ENCODE peak calls at places on chromosomes 6 and 20, in four cellular contexts. L is K562, A is stomach, N is sigmoid colon. P is an unnamed sample.

GRCh38 chr6:114315841-114316595 is 26.8 kb downstream of the HS3ST5 start:
- DNase-seq in L (no peak), A (no peak), N (no peak), P (no peak)

GRCh38 chr6:31079656-31080261 is 32.6 kb downstream of the C6orf15 start:
- DNase-seq in L (peak), A (peak), N (peak), P (no peak)

GRCh38 chr6:12262236-12263061 is 27.7 kb upstream of the EDN1 start:
- DNase-seq in L (no peak), A (no peak), N (no peak), P (no peak)

GRCh38 chr6:37819802-37820712 is 530 bp downstream of the ZFAND3 start:
- DNase-seq in L (peak), A (peak), N (peak), P (no peak)

GRCh38 chr6:109332748-109333147 is 49.5 kb downstream of the CD164 start:
- DNase-seq in L (no peak), A (peak), N (no peak), P (no peak)

GRCh38 chr20:20393770-20394169 is 25.9 kb downstream of the INSM1 start:
- DNase-seq in L (no peak), A (no peak), N (no peak), P (no peak)

GRCh38 chr20:59819496-59820203 is 113.8 kb downstream of the SYCP2 start:
- DNase-seq in L (no peak), A (no peak), N (no peak), P (peak)

GRCh38 chr6:130560231-130560630 is 194.4 kb downstream of the TMEM200A start:
- DNase-seq in L (no peak), A (no peak), N (no peak), P (no peak)

GRCh38 chr20:2364014-2364413 is 16.7 kb upstream of the TGM6 start:
- DNase-seq in L (no peak), A (no peak), N (no peak), P (no peak)

GRCh38 chr6:41547799-41548097 is 1.6 kb downstream of the FOXP4 start:
- DNase-seq in L (no peak), A (no peak), N (no peak), P (no peak)

GRCh38 chr6:127515794-127516675 is 3.1 kb downstream of the MTCL3 start:
- DNase-seq in L (peak), A (peak), N (peak), P (no peak)

GRCh38 chr6:71080793-71081192 is 123.9 kb upstream of the B3GAT2 start:
- DNase-seq in L (no peak), A (no peak), N (no peak), P (no peak)

GRCh38 chr20:44031822-44032582 is 117.3 kb downstream of the TOX2 start:
- DNase-seq in L (no peak), A (no peak), N (peak), P (no peak)

GRCh38 chr6:77796824-77797809 is 144.3 kb downstream of the MEI4 start:
- DNase-seq in L (no peak), A (no peak), N (no peak), P (no peak)

GRCh38 chr6:83605517-83605916 is 93.2 kb downstream of the PRSS35 start:
- DNase-seq in L (no peak), A (no peak), N (no peak), P (no peak)

GRCh38 chr6:43817192-43817591 is 47.2 kb downstream of the VEGFA start:
- DNase-seq in L (peak), A (peak), N (no peak), P (no peak)

GRCh38 chr20:54028276-54029011 is 42.0 kb downstream of the BCAS1 start:
- DNase-seq in L (no peak), A (no peak), N (no peak), P (no peak)

GRCh38 chr6:29976588-29977424 is 34.5 kb downstream of the HLA-A start:
- DNase-seq in L (peak), A (peak), N (peak), P (peak)

GRCh38 chr6:79570129-79570801 is 33.0 kb upstream of the LCA5 start:
- DNase-seq in L (no peak), A (peak), N (no peak), P (no peak)

GRCh38 chr6:135044639-135045038 is 10.0 kb downstream of the HBS1L start:
- DNase-seq in L (no peak), A (no peak), N (no peak), P (no peak)

DNA sequence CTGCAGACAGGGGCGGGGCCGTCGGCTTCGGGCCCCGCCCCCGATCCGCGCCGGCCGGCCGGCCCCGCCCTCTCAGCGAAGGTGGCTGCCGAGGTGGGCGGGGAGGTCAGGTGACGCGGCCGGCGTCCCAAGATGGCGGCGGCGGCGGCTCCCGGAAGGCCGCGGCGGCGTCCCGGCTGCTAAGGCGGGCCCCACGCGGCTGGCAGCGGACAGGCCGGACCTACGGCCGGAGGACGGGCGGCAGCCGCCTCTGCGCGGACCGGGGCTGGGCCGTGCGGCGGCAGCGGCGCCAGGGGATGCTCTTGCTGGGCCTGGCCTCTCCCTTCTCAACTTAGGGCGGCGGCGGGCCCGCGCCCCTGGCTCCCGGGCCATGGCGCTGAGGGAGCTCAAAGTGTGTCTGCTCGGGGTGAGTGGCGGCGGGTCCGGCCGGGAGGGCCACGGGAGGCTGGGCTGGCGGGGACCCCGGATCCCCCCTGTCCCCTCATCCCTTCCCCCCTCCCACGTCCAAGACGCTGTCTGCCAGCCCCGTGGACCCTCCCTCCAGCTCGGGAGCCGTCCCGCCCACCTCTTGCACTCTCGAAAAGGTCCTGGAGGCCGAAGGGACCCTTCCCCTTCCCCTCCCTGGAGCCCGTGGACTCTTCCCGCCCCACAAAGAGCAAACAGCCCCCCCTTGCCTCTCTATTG is at the start of gene RAB22A:
- DNase-seq in L (peak), A (peak), N (peak), P (no peak)
- TF ChIP-seq EP300 in L (no peak), A (no peak), N (no peak), P (no peak)

DNA sequence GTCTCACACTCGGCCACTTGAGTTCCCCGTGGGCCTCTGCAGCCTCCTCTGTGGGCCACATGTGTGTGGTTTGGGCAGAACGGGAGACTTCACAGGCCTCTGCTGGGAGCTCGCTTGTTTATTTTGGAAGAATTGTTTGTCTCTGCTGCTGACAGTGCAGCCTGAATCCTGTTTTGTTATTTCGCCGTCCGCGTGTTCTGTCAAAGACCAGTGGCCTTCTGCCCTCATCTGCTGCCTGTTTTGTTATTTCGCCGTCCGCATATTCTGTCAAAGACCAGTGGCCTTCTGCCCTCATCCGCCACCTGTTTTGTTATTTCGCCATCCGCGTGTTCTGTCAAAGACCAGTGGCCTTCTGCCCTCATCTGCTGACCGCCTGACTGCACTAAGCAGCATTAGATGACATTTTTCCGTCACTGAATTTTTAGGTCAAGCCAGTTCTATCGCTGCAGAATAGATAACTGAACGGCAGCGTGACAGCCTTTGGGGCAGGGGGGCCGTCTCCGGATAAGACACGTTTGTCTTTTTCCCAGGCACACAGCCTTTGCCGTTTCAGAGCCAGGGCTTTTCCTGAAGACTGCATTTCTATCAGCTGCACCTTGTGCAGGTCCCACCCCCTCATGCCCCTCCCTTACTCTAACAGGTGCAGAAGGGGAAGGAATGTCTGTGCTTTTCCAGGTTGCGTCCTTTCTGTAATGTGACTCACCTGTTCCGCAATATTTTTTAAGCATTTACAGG is 158.5 kb upstream of the AFDN start:
- DNase-seq in L (no peak), A (no peak), N (no peak), P (no peak)
- TF ChIP-seq POLR2A in L (no peak), A (no peak), N (no peak), P (no peak)

DNA sequence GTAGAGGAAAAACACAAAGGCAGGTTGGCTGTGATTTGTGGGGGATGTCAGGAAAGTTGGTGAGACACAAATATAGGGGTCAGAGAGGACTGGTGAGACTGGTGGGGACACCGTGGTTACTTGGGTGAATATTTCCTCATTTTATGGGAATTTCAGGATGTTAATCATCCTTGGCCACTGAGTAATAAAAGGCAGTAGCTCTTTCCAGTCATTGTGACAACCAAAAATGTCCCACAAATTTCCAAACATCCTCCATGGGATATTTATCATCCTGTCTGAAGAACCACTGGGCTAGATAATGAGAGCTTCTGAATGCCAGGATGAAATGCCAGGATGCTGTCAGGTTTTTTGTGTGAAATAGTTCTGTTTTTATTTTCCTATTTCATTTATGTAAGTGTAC is 374.1 kb downstream of the CD109 start:
- DNase-seq in L (no peak), A (no peak), N (no peak), P (no peak)
- TF ChIP-seq EP300 in L (no peak), A (no peak), N (no peak), P (no peak)

GRCh38 chr6:51024126-51024525 is 205.5 kb downstream of the TFAP2B start:
- DNase-seq in L (no peak), A (no peak), N (no peak), P (no peak)

GRCh38 chr6:51028271-51028670 is 209.6 kb downstream of the TFAP2B start:
- DNase-seq in L (no peak), A (no peak), N (no peak), P (no peak)

GRCh38 chr6:51021171-51021570 is 202.5 kb downstream of the TFAP2B start:
- DNase-seq in L (no peak), A (no peak), N (no peak), P (no peak)

GRCh38 chr6:51027283-51028065 is 208.8 kb downstream of the TFAP2B start:
- DNase-seq in L (no peak), A (no peak), N (no peak), P (no peak)

DNA sequence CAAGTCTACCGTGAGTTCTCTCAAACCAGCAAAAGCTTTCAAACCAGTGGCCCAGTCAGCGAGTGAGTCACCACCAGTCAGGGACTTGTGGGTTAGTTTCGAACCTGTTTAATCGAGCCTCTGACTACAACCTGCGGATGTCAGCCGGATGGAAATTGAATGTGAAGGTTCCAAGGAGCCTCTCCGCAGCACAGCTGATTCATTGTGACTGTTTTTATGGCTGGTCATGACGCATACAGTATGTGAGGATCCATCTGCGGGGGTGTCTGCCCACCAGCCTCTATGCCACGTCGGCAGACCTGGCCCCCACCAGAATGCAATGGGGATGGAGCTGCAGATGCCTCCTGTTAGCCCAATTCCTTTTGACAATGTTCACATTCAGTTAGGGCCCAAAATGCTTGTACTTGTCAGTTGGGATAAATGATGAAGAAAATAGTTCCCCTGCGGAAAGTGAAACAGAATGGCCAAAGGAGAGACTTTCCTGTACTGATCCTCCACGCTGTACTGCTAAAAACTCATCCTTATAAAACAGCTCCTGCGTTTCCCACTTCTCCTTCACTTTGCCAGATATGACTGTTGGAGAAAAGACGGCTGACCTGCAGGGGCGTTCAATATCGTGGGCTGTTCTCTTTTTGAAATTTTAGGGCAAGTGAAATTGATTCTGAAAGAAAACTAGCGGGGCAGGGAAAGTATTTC is 206.6 kb downstream of the TFAP2B start:
- DNase-seq in L (peak), A (no peak), N (no peak), P (no peak)
- TF ChIP-seq POLR2A in L (no peak), A (no peak), N (no peak), P (no peak)

DNA sequence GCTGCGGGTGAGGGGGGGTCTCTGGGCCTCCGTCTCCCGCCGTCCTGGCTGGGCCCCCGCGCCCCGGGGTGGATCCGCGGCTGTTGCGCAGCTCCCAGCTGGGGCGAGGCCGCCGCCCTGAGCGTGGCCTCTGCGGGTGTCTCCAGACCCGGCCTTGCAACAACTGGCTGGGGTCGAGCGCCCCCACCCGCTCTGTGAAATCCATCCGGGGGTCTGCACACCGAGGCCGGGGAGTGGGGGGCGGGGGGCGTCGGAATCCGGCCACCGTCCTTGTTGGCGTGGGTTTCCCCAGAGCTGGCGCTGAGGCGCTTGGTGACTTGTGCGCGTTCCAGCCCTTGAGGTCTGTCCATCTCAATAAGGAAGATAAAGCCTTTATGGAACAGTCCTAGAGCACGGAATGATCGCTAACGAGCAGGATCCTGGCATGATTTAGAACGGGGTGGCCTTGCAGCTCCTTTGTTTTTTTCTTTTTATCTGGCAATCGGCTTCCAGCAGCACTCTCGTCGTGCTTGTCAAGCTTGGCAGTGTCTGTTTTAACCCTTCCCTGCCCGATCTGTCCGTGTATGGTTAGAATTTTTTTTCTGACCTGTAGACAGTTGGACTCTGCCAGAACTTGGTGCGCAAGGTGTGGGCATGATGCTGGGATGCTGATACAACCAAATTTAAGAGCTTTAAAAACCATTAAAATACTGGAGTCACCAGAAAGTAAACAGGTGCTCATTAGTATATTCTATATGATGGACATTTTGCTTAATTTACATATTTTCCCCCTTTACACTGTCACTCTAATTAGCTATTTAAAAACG is 675 bp downstream of the DSTN start:
- DNase-seq in L (peak), A (peak), N (peak), P (no peak)
- TF ChIP-seq EP300 in L (no peak), A (no peak), N (no peak), P (no peak)